ENCODE peak calls at places on chromosome 13, in nine cellular contexts. T is fibroblast of the aortic adventitia, M is GM06990, Z is endodermal cell, X is WTC11, F is thoracic aorta, J is A673, Q is Panc1, U is psoas muscle. I is an unnamed sample.

GRCh38 chr13:76398426-76398825 is 487.8 kb downstream of the KCTD12 start:
- DNase-seq in J (no peak), M (no peak), X (no peak), U (no peak), Q (no peak), F (no peak), T (no peak), Z (no peak), I (no peak)

GRCh38 chr13:49681837-49682236 is 9.4 kb downstream of the EBPL start:
- DNase-seq in T (no peak), M (no peak), U (no peak), Z (peak), J (no peak), X (no peak), F (no peak), Q (no peak), I (no peak)

GRCh38 chr13:45851171-45851889 is at the start of gene SIAH3:
- DNase-seq in J (peak), F (no peak), T (peak), Q (no peak), M (no peak), X (peak), U (no peak), Z (peak), I (peak)

GRCh38 chr13:43574601-43575000 is 212.2 kb downstream of the ENOX1 start:
- DNase-seq in T (no peak), Q (no peak), Z (no peak), X (no peak), J (no peak), M (no peak), F (no peak), U (no peak), I (no peak)

GRCh38 chr13:20475927-20476691 is 49.5 kb downstream of the CRYL1 start:
- DNase-seq in X (peak), Q (no peak), J (no peak), U (no peak), F (no peak), Z (peak), M (peak), T (no peak), I (no peak)

GRCh38 chr13:36848228-36848982 is 29.4 kb downstream of the RFXAP start:
- DNase-seq in X (peak), Z (peak), M (no peak), T (no peak), F (no peak), U (no peak), J (peak), Q (no peak), I (no peak)

GRCh38 chr13:96796234-96796633 is 198.0 kb downstream of the OXGR1 start:
- DNase-seq in T (peak), Z (no peak), J (no peak), M (no peak), X (no peak), F (no peak), Q (no peak), U (no peak), I (no peak)

GRCh38 chr13:89925107-89925506 is 1422.4 kb upstream of the MIR17HG start:
- DNase-seq in U (no peak), M (no peak), X (peak), J (peak), Q (peak), Z (peak), T (peak), F (no peak), I (no peak)

GRCh38 chr13:85363504-85363903 is 435.7 kb downstream of the SLITRK6 start:
- DNase-seq in U (no peak), M (no peak), Q (no peak), J (no peak), T (no peak), X (no peak), Z (no peak), F (no peak), I (no peak)

GRCh38 chr13:52845766-52846566 is 2.5 kb downstream of the PCDH8 start:
- DNase-seq in X (peak), M (peak), F (no peak), Z (peak), U (peak), J (peak), Q (no peak), T (no peak), I (no peak)

GRCh38 chr13:49046534-49046933 is 70.8 kb downstream of the FNDC3A start:
- DNase-seq in U (no peak), J (no peak), X (no peak), F (no peak), Q (no peak), M (no peak), Z (no peak), T (peak), I (no peak)

GRCh38 chr13:47708386-47708785 is 292.7 kb downstream of the SUCLA2 start:
- DNase-seq in J (no peak), Q (no peak), M (no peak), X (no peak), T (peak), Z (no peak), U (no peak), F (no peak), I (no peak)

GRCh38 chr13:61095885-61096284 is 319.8 kb downstream of the PCDH20 start:
- DNase-seq in M (no peak), U (no peak), J (no peak), F (no peak), T (no peak), X (no peak), Z (no peak), Q (no peak), I (no peak)

GRCh38 chr13:78265098-78265497 is 338.3 kb downstream of the POU4F1 start:
- DNase-seq in U (no peak), X (no peak), Q (no peak), Z (no peak), T (no peak), F (no peak), J (peak), M (no peak), I (no peak)

GRCh38 chr13:37868691-37869505 is 674 bp downstream of the TRPC4 start:
- DNase-seq in F (no peak), Q (no peak), X (peak), Z (peak), M (no peak), T (peak), U (no peak), J (peak), I (no peak)

GRCh38 chr13:48448963-48449614 is 36.2 kb upstream of the LPAR6 start:
- DNase-seq in Z (no peak), T (peak), U (no peak), M (no peak), J (peak), Q (no peak), X (no peak), F (no peak), I (no peak)

GRCh38 chr13:20714161-20714560 is 10.7 kb downstream of the IL17D start:
- DNase-seq in M (no peak), Z (no peak), X (no peak), F (no peak), U (no peak), Q (no peak), J (no peak), T (peak), I (no peak)

GRCh38 chr13:27997904-27998522 is 9.5 kb upstream of the URAD start:
- DNase-seq in Q (no peak), J (peak), T (peak), M (no peak), X (peak), U (no peak), Z (peak), F (no peak), I (no peak)

GRCh38 chr13:84366484-84366883 is 484.2 kb upstream of the SLITRK1 start:
- DNase-seq in F (no peak), Q (no peak), M (no peak), Z (no peak), T (peak), X (no peak), J (no peak), U (no peak), I (no peak)

GRCh38 chr13:36606060-36606459 is 67.8 kb upstream of the SERTM1 start:
- DNase-seq in J (peak), F (no peak), M (no peak), U (no peak), T (no peak), Q (no peak), X (no peak), Z (no peak), I (no peak)

GRCh38 chr13:111516712-111517640 is 196.5 kb downstream of the TEX29 start:
- DNase-seq in Z (peak), T (no peak), Q (no peak), F (no peak), J (no peak), X (no peak), U (no peak), M (no peak), I (no peak)

GRCh38 chr13:79621902-79622301 is 140.9 kb downstream of the NDFIP2 start:
- DNase-seq in Q (no peak), J (no peak), M (no peak), X (no peak), Z (no peak), F (no peak), T (no peak), U (no peak), I (no peak)

GRCh38 chr13:25247345-25247744 is 39.9 kb downstream of the MTMR6 start:
- DNase-seq in F (no peak), U (no peak), M (no peak), X (no peak), Z (no peak), J (no peak), Q (no peak), T (no peak), I (no peak)

GRCh38 chr13:108807841-108808240 is 178.4 kb downstream of the MYO16 start:
- DNase-seq in U (no peak), J (no peak), X (no peak), Q (no peak), F (no peak), Z (no peak), T (peak), M (no peak), I (no peak)

GRCh38 chr13:107099661-107100060 is 531.7 kb upstream of the ARGLU1 start:
- DNase-seq in Z (no peak), X (no peak), J (no peak), T (no peak), U (no peak), F (no peak), M (no peak), Q (no peak), I (no peak)

GRCh38 chr13:68988176-68988575 is 1119.5 kb upstream of the ATXN8OS start:
- DNase-seq in Q (no peak), T (no peak), X (no peak), J (no peak), F (no peak), Z (no peak), M (no peak), U (no peak), I (no peak)

GRCh38 chr13:51780099-51780498 is 23.9 kb downstream of the DHRS12 start:
- DNase-seq in F (no peak), M (no peak), X (no peak), U (no peak), Z (no peak), T (no peak), J (no peak), Q (no peak), I (no peak)

GRCh38 chr13:72567566-72567965 is 159.9 kb downstream of the MZT1 start:
- DNase-seq in T (no peak), U (no peak), Q (no peak), M (no peak), J (no peak), F (no peak), Z (peak), X (no peak), I (no peak)

DNA sequence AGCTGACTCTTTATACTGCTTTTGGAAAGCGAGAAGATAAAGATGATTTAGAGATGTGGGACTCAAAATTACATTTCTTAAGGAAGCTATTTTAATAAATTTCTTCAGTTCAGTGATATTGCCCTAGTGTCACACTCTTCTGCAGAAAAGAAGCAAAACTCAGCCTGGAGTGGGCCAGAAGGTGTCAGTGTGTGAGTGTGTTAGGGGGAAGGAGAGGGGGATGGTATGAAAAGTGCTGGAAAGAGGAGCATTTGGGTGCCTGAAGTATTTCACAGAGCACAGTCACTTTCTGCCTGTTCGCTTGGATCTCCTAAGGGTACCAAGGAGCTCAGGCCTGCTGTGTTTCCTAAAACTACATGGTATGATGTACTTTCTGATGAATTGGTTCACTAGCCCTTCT is 84.5 kb upstream of the FRY start:
- DNase-seq in J (no peak), F (no peak), M (no peak), U (no peak), Z (no peak), X (no peak), T (no peak), Q (no peak), I (no peak)
- TF ChIP-seq CTCF in J (no peak), F (no peak), M (no peak), U (no peak), Z (no peak), X (no peak), T (no peak), Q (no peak), I (no peak)

GRCh38 chr13:110421696-110422395 is 114.8 kb downstream of the COL4A2 start:
- DNase-seq in Q (no peak), M (no peak), F (no peak), Z (no peak), T (peak), X (no peak), U (no peak), J (no peak), I (no peak)
- TF ChIP-seq CTCF in Q (no peak), M (no peak), F (no peak), Z (no peak), T (no peak), X (no peak), U (no peak), J (no peak), I (no peak)

GRCh38 chr13:112938680-112939079 is 30.3 kb upstream of the MCF2L start:
- DNase-seq in X (no peak), F (no peak), Z (no peak), Q (no peak), T (no peak), M (no peak), J (no peak), U (no peak), I (no peak)
- TF ChIP-seq CTCF in X (no peak), F (no peak), Z (no peak), Q (no peak), T (no peak), M (no peak), J (no peak), U (no peak), I (no peak)

GRCh38 chr13:73722120-73722519 is 412.1 kb downstream of the KLF12 start:
- DNase-seq in T (peak), U (no peak), X (no peak), Z (no peak), Q (no peak), F (no peak), J (peak), M (no peak), I (no peak)
- TF ChIP-seq CTCF in T (peak), U (no peak), X (no peak), Z (peak), Q (peak), F (no peak), J (peak), M (no peak), I (peak)

GRCh38 chr13:92573467-92574057 is 653.0 kb upstream of the GPC6 start:
- DNase-seq in J (peak), T (peak), F (no peak), Q (no peak), Z (peak), M (no peak), U (no peak), X (peak), I (no peak)
- TF ChIP-seq CTCF in J (peak), T (peak), F (no peak), Q (peak), Z (peak), M (no peak), U (no peak), X (peak), I (peak)

DNA sequence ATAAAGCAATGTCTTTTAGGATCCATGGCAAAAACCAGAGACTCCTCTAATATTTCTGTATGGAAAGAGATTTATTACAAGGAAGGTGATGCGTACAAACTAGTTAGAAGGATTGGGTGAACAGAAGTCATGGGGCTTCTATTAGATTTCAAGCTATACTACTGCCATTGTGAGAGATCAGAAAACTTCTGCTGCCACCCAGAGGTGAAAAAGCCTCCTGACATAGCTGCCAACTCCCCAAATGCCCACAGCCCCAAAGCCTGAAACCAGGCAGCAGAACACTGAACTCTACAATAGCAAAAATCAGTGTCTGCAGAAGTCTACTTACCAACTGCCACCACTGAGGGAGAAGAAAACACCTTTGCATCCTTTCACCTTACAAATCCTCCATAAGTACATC is 379.0 kb upstream of the MIR17HG start:
- DNase-seq in T (no peak), X (peak), Q (no peak), Z (peak), F (no peak), U (no peak), M (no peak), J (peak), I (no peak)
- TF ChIP-seq CTCF in T (no peak), X (peak), Q (peak), Z (peak), F (no peak), U (no peak), M (peak), J (peak), I (peak)

DNA sequence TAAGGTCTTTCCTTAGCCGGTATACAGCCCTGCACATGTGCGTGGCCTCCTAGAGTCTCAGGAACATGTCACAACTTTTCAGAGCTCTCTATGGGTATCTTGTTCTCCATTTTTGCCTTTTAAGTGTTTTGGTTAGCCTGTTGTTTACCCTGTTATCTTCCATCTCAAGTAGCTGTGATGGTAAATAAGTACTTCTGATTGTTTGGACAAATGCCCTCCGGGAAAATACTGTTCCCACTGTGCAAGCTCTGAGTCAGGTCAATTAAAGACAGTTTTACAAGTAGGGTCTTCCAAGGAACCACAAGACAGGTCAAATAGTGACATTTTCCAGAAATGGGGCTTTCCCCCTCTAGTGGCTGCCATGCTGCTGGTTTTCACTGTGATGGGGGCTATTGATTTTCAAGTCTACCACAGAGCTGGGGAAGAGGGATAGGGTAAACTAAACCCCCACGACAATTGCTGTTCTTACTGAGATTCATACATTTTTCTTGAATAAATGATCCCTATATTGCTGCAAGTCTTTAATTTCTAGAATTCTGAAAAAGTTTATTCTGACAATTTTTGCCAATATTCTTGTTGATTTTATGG is 109.5 kb downstream of the TM9SF2 start:
- DNase-seq in Q (no peak), J (peak), F (no peak), Z (no peak), M (no peak), T (no peak), X (no peak), U (no peak), I (no peak)
- TF ChIP-seq CTCF in Q (peak), J (peak), F (no peak), Z (peak), M (peak), T (no peak), X (no peak), U (no peak), I (peak)

DNA sequence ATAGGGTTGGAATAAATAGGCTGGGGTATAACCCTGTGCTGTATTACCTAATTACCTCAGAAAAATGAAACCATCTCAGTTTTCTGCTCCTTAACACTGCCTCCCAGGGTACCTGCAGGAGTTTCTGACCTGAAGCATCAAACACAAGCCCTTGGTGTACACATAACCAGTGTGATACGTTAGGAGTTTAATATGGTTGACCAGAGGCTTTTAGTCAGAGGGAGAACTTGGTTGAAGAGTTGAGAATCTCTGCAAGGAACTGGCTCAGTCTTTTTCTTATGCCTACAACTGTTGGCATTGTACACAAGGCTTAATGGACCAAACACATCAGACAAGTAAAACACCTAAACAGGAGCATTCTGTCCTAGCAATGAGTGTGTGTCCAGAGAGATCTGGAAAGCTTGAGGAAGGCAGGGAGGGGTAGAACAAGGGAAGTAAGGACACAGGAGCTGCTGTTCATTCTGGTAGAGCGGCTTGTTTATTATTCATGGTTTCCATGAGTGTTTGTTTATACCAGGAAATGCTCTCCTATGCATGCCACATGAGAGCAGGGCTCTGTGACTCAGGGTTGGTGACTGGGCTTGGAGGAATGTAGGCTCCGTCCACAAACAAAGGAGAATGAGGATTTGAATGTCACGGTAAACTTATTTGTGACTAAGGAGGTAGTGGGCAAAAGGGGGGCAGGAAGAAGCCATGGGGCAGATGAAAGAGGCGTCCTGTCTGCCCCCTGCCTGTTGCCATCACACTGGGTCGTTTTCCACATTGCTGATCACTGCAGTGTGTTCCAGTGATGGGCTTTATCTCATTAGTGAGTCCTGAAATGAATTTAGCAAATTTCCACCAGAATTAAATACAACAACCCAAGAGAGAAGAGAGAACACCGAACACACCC is 11.9 kb upstream of the SPATA13 start:
- DNase-seq in F (no peak), Q (peak), J (peak), M (no peak), Z (peak), X (no peak), U (no peak), T (peak), I (no peak)
- TF ChIP-seq CTCF in F (no peak), Q (peak), J (no peak), M (no peak), Z (peak), X (no peak), U (no peak), T (peak), I (no peak)

DNA sequence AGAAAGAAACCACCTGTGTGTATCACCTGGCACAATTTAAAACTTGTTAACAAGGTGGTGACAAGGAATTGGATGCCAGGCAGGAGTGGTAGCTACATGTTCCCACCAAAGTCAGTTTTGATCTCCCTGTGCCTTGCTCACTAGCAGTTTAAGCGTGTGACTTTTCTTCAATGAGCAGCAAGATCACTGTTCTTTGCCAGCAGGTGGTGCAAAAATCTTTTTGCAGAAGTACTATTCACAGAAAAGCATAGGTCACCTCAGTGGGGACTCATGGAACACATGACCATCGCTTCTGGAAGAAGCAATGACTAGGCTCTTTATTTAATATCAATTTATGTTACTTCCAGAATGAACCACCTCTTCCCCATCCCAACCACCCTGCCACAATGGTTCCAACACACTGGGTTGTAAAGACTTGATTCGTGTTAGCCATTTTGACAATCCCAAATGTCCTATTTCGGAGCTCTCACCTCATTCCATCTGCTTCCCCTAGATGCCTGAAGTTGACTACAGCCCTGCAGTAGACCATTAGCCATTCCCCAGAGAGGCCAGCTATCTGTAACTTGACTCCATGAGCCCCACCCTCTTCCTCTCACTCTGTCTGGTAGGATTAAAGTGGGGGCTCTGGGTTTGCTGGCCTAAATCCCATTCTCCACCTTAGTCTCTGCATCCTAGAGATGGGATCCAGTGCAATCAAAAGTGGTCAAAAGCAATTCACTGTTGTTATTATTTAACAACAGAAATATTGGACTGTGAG is 59.1 kb upstream of the TNFRSF19 start:
- DNase-seq in X (peak), T (no peak), J (peak), Q (no peak), Z (peak), U (no peak), M (peak), F (no peak), I (no peak)
- TF ChIP-seq CTCF in X (no peak), T (no peak), J (peak), Q (peak), Z (peak), U (peak), M (peak), F (no peak), I (peak)

I was measured in D721Med.